ENCODE peak calls at places on chromosome 19, in six cellular contexts. One of them, this sample, is unnamed.

GRCh38 chr19:51333836-51334460 is 8.0 kb downstream of the VSIG10L start:
- DNase-seq in CD8-positive, alpha-beta T cell: no peak
- DNase-seq in neural crest cell: no peak
- DNase-seq in lung: no peak
- DNase-seq in dorsolateral prefrontal cortex: no peak
- DNase-seq in endothelial cell: no peak
- DNase-seq in this sample: no peak

GRCh38 chr19:51020988-51021651 is 1.6 kb upstream of the KLK10 start:
- DNase-seq in neural crest cell: no peak
- DNase-seq in endothelial cell: peak
- DNase-seq in CD8-positive, alpha-beta T cell: no peak
- DNase-seq in dorsolateral prefrontal cortex: no peak
- DNase-seq in lung: no peak
- DNase-seq in this sample: peak

GRCh38 chr19:39582442-39582841 is 19.9 kb upstream of the LGALS13 start:
- DNase-seq in endothelial cell: no peak
- DNase-seq in neural crest cell: no peak
- DNase-seq in CD8-positive, alpha-beta T cell: no peak
- DNase-seq in lung: no peak
- DNase-seq in dorsolateral prefrontal cortex: no peak
- DNase-seq in this sample: no peak

GRCh38 chr19:49488863-49489537 is 1.6 kb downstream of the RPL13A start:
- DNase-seq in neural crest cell: no peak
- DNase-seq in lung: no peak
- DNase-seq in dorsolateral prefrontal cortex: no peak
- DNase-seq in CD8-positive, alpha-beta T cell: no peak
- DNase-seq in endothelial cell: no peak
- DNase-seq in this sample: peak

GRCh38 chr19:9913237-9914000 is 22.9 kb downstream of the OLFM2 start:
- DNase-seq in lung: no peak
- DNase-seq in dorsolateral prefrontal cortex: no peak
- DNase-seq in neural crest cell: no peak
- DNase-seq in endothelial cell: peak
- DNase-seq in CD8-positive, alpha-beta T cell: no peak
- DNase-seq in this sample: no peak

GRCh38 chr19:33906578-33907335 is 110.1 kb downstream of the KCTD15 start:
- DNase-seq in CD8-positive, alpha-beta T cell: no peak
- DNase-seq in endothelial cell: peak
- DNase-seq in neural crest cell: no peak
- DNase-seq in dorsolateral prefrontal cortex: no peak
- DNase-seq in lung: no peak
- DNase-seq in this sample: no peak

GRCh38 chr19:4134351-4134750 is 10.4 kb upstream of the MAP2K2 start:
- DNase-seq in CD8-positive, alpha-beta T cell: no peak
- DNase-seq in endothelial cell: no peak
- DNase-seq in dorsolateral prefrontal cortex: no peak
- DNase-seq in neural crest cell: no peak
- DNase-seq in lung: no peak
- DNase-seq in this sample: no peak

GRCh38 chr19:33064778-33065550 is at the start of gene RHPN2:
- DNase-seq in neural crest cell: peak
- DNase-seq in CD8-positive, alpha-beta T cell: peak
- DNase-seq in endothelial cell: peak
- DNase-seq in dorsolateral prefrontal cortex: no peak
- DNase-seq in lung: peak
- DNase-seq in this sample: peak

GRCh38 chr19:18777156-18777724 is 13.9 kb downstream of the COMP start:
- DNase-seq in lung: no peak
- DNase-seq in dorsolateral prefrontal cortex: no peak
- DNase-seq in neural crest cell: no peak
- DNase-seq in CD8-positive, alpha-beta T cell: no peak
- DNase-seq in endothelial cell: no peak
- DNase-seq in this sample: no peak

GRCh38 chr19:3068071-3068470 is 5.8 kb upstream of the TLE5 start:
- DNase-seq in lung: no peak
- DNase-seq in endothelial cell: no peak
- DNase-seq in dorsolateral prefrontal cortex: no peak
- DNase-seq in CD8-positive, alpha-beta T cell: no peak
- DNase-seq in neural crest cell: no peak
- DNase-seq in this sample: no peak

GRCh38 chr19:17681505-17682125 is 6.5 kb downstream of the UNC13A start:
- DNase-seq in CD8-positive, alpha-beta T cell: peak
- DNase-seq in neural crest cell: peak
- DNase-seq in endothelial cell: peak
- DNase-seq in lung: no peak
- DNase-seq in dorsolateral prefrontal cortex: no peak
- DNase-seq in this sample: peak

GRCh38 chr19:7655581-7655980 is 13.3 kb upstream of the RETN start:
- DNase-seq in CD8-positive, alpha-beta T cell: no peak
- DNase-seq in neural crest cell: no peak
- DNase-seq in dorsolateral prefrontal cortex: no peak
- DNase-seq in endothelial cell: no peak
- DNase-seq in lung: no peak
- DNase-seq in this sample: no peak

GRCh38 chr19:29680447-29680846 is 15.2 kb downstream of the PLEKHF1 start:
- DNase-seq in neural crest cell: no peak
- DNase-seq in lung: no peak
- DNase-seq in dorsolateral prefrontal cortex: no peak
- DNase-seq in CD8-positive, alpha-beta T cell: peak
- DNase-seq in endothelial cell: no peak
- DNase-seq in this sample: peak

GRCh38 chr19:9945319-9945966 is 9.1 kb upstream of the OLFM2 start:
- DNase-seq in lung: peak
- DNase-seq in endothelial cell: no peak
- DNase-seq in dorsolateral prefrontal cortex: peak
- DNase-seq in CD8-positive, alpha-beta T cell: no peak
- DNase-seq in neural crest cell: no peak
- DNase-seq in this sample: no peak

GRCh38 chr19:46416077-46416709 is 2.8 kb upstream of the CCDC8 start:
- DNase-seq in dorsolateral prefrontal cortex: peak
- DNase-seq in neural crest cell: peak
- DNase-seq in lung: peak
- DNase-seq in endothelial cell: peak
- DNase-seq in CD8-positive, alpha-beta T cell: no peak
- DNase-seq in this sample: no peak

GRCh38 chr19:45771331-45771933 is 2.4 kb upstream of the SIX5 start:
- DNase-seq in CD8-positive, alpha-beta T cell: no peak
- DNase-seq in endothelial cell: no peak
- DNase-seq in neural crest cell: no peak
- DNase-seq in lung: no peak
- DNase-seq in dorsolateral prefrontal cortex: no peak
- DNase-seq in this sample: no peak

GRCh38 chr19:46714523-46715106 is 2.3 kb downstream of the PRKD2 start:
- DNase-seq in CD8-positive, alpha-beta T cell: peak
- DNase-seq in dorsolateral prefrontal cortex: no peak
- DNase-seq in neural crest cell: no peak
- DNase-seq in lung: no peak
- DNase-seq in endothelial cell: no peak
- DNase-seq in this sample: no peak

GRCh38 chr19:28949535-28949934 is 263.4 kb downstream of the UQCRFS1 start:
- DNase-seq in endothelial cell: no peak
- DNase-seq in lung: no peak
- DNase-seq in neural crest cell: no peak
- DNase-seq in dorsolateral prefrontal cortex: no peak
- DNase-seq in CD8-positive, alpha-beta T cell: no peak
- DNase-seq in this sample: no peak

GRCh38 chr19:43983544-43983911 is 460 bp upstream of the ZNF155 start:
- DNase-seq in dorsolateral prefrontal cortex: no peak
- DNase-seq in CD8-positive, alpha-beta T cell: no peak
- DNase-seq in lung: no peak
- DNase-seq in neural crest cell: no peak
- DNase-seq in endothelial cell: no peak
- DNase-seq in this sample: no peak

GRCh38 chr19:1773173-1773572 is 19.9 kb downstream of the ONECUT3 start:
- DNase-seq in endothelial cell: no peak
- DNase-seq in neural crest cell: no peak
- DNase-seq in lung: no peak
- DNase-seq in CD8-positive, alpha-beta T cell: no peak
- DNase-seq in dorsolateral prefrontal cortex: no peak
- DNase-seq in this sample: peak

This sample was measured in CD4-positive, alpha-beta memory T cell.